ENCODE peak calls at places on chromosome 1, in five cellular contexts. N, J, V, U and X are unnamed samples.

GRCh38 chr1:234578735-234579134 is 31.2 kb downstream of the IRF2BP2 start:
- DNase-seq in N (no peak), J (no peak), V (no peak), U (no peak), X (no peak)

GRCh38 chr1:71658295-71658694 is 577.5 kb upstream of the ZRANB2 start:
- DNase-seq in N (peak; percentile 21), J (no peak), V (no peak), U (no peak), X (no peak)

GRCh38 chr1:226063362-226064167 is 1.0 kb downstream of the H3-3A start:
- DNase-seq in N (peak; percentile 69), J (peak; percentile 30), V (peak; percentile 12), U (peak; percentile 67), X (no peak)

GRCh38 chr1:240492832-240493440 is 119.0 kb downstream of the GREM2 start:
- DNase-seq in N (no peak), J (no peak), V (peak; percentile 65), U (peak; percentile 80), X (no peak)

GRCh38 chr1:36366091-36366661 is 19.5 kb downstream of the STK40 start:
- DNase-seq in N (no peak), J (no peak), V (no peak), U (peak; percentile 78), X (no peak)

GRCh38 chr1:9410737-9411297 is 118.1 kb downstream of the SPSB1 start:
- DNase-seq in N (no peak), J (no peak), V (peak; percentile 36), U (peak; percentile 29), X (peak; percentile 93)

GRCh38 chr1:52141513-52142219 is at the start of gene ZFYVE9:
- DNase-seq in N (peak; percentile 76), J (peak; percentile 90), V (peak; percentile 74), U (peak; percentile 95), X (peak; percentile 81)

GRCh38 chr1:62181531-62181930 is 13.1 kb upstream of the L1TD1 start:
- DNase-seq in N (no peak), J (no peak), V (no peak), U (peak; percentile 48), X (no peak)

GRCh38 chr1:20551945-20552727 is at the start of gene FAM43B:
- DNase-seq in N (no peak), J (no peak), V (no peak), U (peak; percentile 86), X (peak; percentile 8)

GRCh38 chr1:31593770-31594632 is 17.7 kb downstream of the TINAGL1 start:
- DNase-seq in N (peak; percentile 81), J (peak; percentile 94), V (peak; percentile 57), U (peak; percentile 82), X (peak; percentile 83)

GRCh38 chr1:205798577-205798976 is 14.4 kb downstream of the SLC41A1 start:
- DNase-seq in N (no peak), J (no peak), V (no peak), U (no peak), X (no peak)

GRCh38 chr1:224175615-224176014 is 7.4 kb upstream of the DEGS1 start:
- DNase-seq in N (no peak), J (no peak), V (peak; percentile 18), U (peak; percentile 73), X (no peak)

GRCh38 chr1:29975036-29975694 is 738.8 kb downstream of the PTPRU start:
- DNase-seq in N (peak; percentile 54), J (peak; percentile 53), V (peak; percentile 47), U (peak; percentile 76), X (peak; percentile 11)

GRCh38 chr1:156490401-156491032 is 10.1 kb downstream of the MEF2D start:
- DNase-seq in N (peak; percentile 27), J (no peak), V (no peak), U (peak; percentile 66), X (peak; percentile 62)
- TF ChIP-seq CTCF in N (no peak), J (no peak), V (peak; percentile 33), U (peak; percentile 36), X (no peak)

DNA sequence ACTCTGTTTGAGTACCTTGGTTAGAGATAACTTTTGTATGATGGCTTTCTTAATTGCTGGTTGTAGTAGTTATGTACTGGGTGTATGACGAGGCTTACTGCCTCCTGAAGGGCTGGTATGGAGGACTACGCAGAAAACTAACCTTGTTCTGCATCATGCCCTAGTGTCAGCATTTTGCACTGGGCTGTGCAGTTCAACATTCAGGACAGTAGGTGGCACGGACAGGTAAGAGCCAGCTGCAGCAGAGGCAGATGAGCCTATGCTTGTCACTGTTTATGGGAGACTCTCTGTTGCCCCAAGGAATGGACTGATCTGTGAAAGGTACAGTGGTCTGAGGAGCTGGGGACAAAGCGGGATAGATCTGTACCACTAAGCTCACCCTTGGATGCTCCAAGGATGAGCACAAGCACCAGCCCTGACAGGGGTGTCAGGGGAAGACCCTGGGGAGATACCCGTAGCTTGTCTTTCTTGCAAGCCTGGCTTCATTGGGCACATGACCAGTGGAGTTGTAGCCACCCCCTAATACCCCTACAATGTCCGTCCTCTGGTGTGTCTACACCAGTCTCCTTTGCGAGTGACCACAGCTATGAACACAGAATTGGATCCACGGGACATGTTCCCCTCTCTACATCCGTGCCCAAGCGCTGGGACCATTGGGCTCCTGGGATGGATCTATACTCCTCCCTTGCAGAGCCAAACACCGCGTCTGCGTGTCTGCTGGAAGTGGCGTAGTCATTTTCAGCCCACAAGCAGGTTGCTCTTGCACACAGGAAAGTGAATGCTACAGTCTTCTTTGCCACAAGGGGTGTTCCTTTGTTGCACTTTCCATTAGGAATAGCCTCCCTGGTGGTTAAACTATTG is 51.1 kb upstream of the CFHR3 start:
- DNase-seq in N (peak; percentile 77), J (peak; percentile 83), V (peak; percentile 19), U (peak; percentile 77), X (peak; percentile 83)
- TF ChIP-seq CTCF in N (peak; percentile 88), J (peak; percentile 87), V (peak; percentile 60), U (peak; percentile 73), X (peak; percentile 93)

GRCh38 chr1:168438626-168439025 is 105.2 kb downstream of the XCL2 start:
- DNase-seq in N (no peak), J (no peak), V (no peak), U (no peak), X (no peak)
- TF ChIP-seq CTCF in N (no peak), J (no peak), V (no peak), U (no peak), X (no peak)

GRCh38 chr1:113140588-113141446 is 67.8 kb downstream of the LRIG2 start:
- DNase-seq in N (peak; percentile 69), J (peak; percentile 56), V (peak; percentile 62), U (peak; percentile 86), X (peak; percentile 74)
- TF ChIP-seq CTCF in N (peak; percentile 84), J (peak; percentile 68), V (peak; percentile 80), U (peak; percentile 98), X (peak; percentile 78)

DNA sequence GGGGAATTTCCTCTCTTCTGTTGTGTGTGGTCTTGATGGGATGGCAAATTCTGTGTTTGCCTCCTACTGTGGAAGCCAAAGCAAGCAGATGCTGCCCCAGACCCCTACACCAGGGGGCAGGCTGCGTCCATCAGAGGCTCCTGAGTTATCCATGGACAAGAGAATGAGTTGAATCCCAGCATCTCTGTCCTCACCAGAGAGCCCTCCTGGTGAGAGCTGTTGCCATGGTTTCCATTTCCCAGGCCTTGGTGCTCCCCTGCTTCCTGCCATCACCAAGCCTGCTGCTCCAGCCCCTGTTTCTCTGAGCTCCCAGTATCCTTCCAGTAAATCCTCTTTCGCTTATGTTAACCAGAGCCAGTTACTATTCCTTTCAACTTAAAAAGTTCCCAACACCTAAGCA is 20.4 kb upstream of the GNG12 start:
- DNase-seq in N (peak; percentile 71), J (peak; percentile 83), V (peak; percentile 92), U (peak; percentile 95), X (peak; percentile 41)
- TF ChIP-seq CTCF in N (peak; percentile 92), J (peak; percentile 87), V (peak; percentile 98), U (peak; percentile 95), X (peak; percentile 64)

GRCh38 chr1:58785424-58786058 is 1.7 kb upstream of the JUN start:
- DNase-seq in N (peak; percentile 82), J (peak; percentile 69), V (peak; percentile 69), U (peak; percentile 30), X (peak; percentile 70)
- TF ChIP-seq CTCF in N (no peak), J (peak; percentile 6), V (no peak), U (no peak), X (no peak)

DNA sequence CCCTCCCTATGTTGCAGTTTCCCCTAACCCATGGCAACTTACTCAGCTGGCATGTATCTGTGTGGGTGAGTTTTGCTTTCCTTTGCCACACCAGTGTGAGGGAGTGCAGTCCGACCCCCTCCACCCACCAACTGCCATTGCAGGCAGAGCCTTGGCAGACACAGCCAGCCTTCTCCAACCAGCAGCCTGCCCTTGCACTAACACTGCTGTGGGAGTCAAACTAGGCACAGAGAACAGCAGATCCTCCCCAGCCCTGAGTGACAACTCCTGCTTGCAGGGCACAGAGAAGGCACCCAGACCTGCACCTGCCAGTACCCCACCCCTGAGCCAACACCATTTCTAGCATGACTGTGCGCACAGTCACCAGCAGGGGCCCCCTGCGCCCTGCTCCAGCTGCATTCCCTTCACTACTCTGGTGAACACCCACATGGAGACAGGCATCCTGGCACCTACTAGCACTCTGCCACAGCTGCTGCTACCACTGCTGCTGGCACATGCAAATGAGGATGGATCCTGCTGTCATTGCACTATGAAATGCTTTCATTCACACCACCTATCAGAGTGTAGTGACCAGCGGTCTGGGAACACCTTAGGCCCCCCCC is 98.4 kb downstream of the MAGI3 start:
- DNase-seq in N (peak; percentile 1), J (peak; percentile 0), V (no peak), U (peak; percentile 24), X (no peak)
- TF ChIP-seq CTCF in N (no peak), J (peak; percentile 14), V (no peak), U (peak; percentile 37), X (no peak)

DNA sequence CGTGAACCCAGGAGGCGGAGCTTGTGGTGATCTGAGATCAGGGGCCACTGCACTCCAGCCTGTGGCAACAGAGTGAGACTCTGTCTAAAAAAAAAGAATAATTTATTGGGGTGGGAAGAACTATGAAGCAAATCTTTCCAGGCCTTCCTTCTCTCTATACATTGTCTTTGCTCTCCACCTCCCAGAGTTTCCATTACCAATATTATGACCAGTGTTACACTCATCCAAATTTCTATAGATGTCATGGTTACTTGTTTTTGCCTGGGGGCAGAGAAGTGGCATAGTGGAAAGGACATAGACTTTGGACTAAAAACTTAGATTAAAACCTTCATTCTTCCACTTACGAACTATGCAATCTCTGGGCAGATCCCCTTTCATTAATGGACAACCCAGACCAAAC is 10.1 kb downstream of the FASLG start:
- DNase-seq in N (no peak), J (no peak), V (no peak), U (no peak), X (no peak)
- TF ChIP-seq CTCF in N (no peak), J (no peak), V (no peak), U (no peak), X (no peak)